ENCODE peak calls at places on chromosome 6, in five cellular contexts. Q, V, I, E and C are unnamed samples.

GRCh38 chr6:7467007-7467897 is 74.2 kb upstream of the DSP start:
- DNase-seq in V (no peak), Q (no peak), I (peak), E (peak), C (no peak)

GRCh38 chr6:16639689-16640480 is 121.4 kb downstream of the ATXN1 start:
- DNase-seq in I (no peak), E (no peak), V (no peak), Q (no peak), C (no peak)

GRCh38 chr6:50899306-50899840 is 80.7 kb downstream of the TFAP2B start:
- DNase-seq in I (no peak), E (no peak), V (no peak), Q (no peak), C (no peak)

GRCh38 chr6:36955136-36955535 is 598 bp downstream of the PI16 start:
- DNase-seq in I (no peak), Q (no peak), E (no peak), V (no peak), C (peak)

GRCh38 chr6:30889921-30890645 is 5.8 kb downstream of the DDR1 start:
- DNase-seq in E (no peak), I (no peak), Q (peak), V (no peak), C (no peak)

GRCh38 chr6:3317741-3318211 is 59.0 kb downstream of the PSMG4 start:
- DNase-seq in Q (no peak), I (no peak), E (no peak), V (no peak), C (no peak)

GRCh38 chr6:157298325-157298724 is 25.0 kb downstream of the TMEM242 start:
- DNase-seq in Q (no peak), I (no peak), E (no peak), V (no peak), C (no peak)

GRCh38 chr6:168678588-168678987 is 237.6 kb downstream of the SMOC2 start:
- DNase-seq in V (no peak), I (no peak), E (no peak), Q (no peak), C (no peak)

GRCh38 chr6:126312013-126312665 is 27.8 kb upstream of the CENPW start:
- DNase-seq in E (peak), Q (no peak), V (no peak), I (no peak), C (no peak)

GRCh38 chr6:41560440-41561192 is 14.4 kb downstream of the FOXP4 start:
- DNase-seq in V (peak), E (no peak), Q (no peak), I (peak), C (no peak)

GRCh38 chr6:15349379-15349778 is 103.5 kb downstream of the JARID2 start:
- DNase-seq in V (no peak), Q (no peak), I (no peak), E (no peak), C (no peak)

GRCh38 chr6:12138377-12138776 is 126.3 kb downstream of the HIVEP1 start:
- DNase-seq in Q (no peak), E (peak), I (no peak), V (no peak), C (no peak)

GRCh38 chr6:45637056-45637455 is 259.3 kb upstream of the SUPT3H start:
- DNase-seq in E (no peak), V (no peak), I (no peak), Q (no peak), C (no peak)

GRCh38 chr6:45640811-45641210 is 263.1 kb upstream of the SUPT3H start:
- DNase-seq in V (peak), Q (no peak), I (no peak), E (no peak), C (no peak)

GRCh38 chr6:45633272-45633908 is 255.7 kb upstream of the SUPT3H start:
- DNase-seq in E (no peak), V (no peak), I (no peak), Q (no peak), C (no peak)

GRCh38 chr6:45640081-45640491 is 262.4 kb upstream of the SUPT3H start:
- DNase-seq in E (no peak), I (no peak), Q (no peak), V (no peak), C (no peak)

DNA sequence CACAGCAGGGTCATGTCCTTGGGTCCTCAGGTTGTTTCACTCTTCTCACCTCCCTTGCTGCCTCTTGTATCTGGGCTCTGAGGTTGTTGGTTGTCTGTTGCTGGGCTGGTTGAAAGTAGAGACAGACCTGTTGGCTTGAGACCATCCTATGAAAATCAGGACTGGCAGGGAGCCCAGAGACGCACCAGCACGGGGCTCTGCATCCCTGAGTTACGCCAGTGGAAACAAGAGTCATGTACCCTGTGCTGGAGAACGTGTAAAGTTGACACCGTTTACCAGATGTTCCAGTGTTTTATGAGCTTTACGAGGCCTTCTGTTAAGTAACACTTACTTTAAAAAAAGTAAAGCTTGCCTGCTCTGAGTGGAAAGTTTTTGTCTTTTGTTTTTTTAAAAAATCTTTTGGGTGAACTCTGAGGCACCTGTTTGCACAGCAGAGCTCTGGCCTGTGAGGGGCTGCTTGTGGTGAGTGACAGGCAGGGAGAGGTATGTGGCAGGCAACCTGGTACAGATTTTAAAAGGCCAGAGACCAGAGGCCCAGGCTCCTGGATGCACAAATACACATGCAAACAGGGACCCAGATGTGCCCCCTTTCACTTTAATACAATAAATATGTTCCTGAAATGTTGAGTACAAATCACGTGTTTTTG is 260.0 kb upstream of the SUPT3H start:
- DNase-seq in I (peak), V (no peak), Q (no peak), E (no peak), C (no peak)
- TF ChIP-seq POLR2AphosphoS5 in I (peak), V (no peak), Q (no peak), E (no peak), C (no peak)

DNA sequence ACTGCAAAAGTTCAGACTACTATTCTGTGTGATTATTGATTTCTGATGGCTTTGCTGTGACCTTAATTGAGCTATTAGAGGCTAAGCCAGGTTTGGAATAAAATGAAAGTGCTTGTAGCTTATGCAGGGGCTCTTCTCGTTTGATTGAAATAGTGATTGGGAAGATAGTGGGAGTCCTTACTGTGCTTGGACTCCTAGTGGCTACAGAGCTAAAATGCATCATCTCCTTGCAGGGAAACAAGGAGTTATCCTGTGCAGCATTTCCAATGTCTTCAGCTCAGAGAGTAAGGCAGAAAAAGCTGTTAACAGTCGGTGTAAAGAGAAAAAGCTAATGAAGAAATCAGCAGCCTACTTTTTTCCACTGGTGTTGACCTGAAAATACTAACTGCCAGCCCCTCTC is 173.5 kb downstream of the SLC35F1 start:
- DNase-seq in E (no peak), V (no peak), Q (no peak), I (no peak), C (no peak)
- H3K4me3 ChIP-seq in E (no peak), V (no peak), Q (no peak), I (no peak), C (no peak)

GRCh38 chr6:24935753-24936152 is at the start of gene RIPOR2:
- DNase-seq in I (peak), V (peak), E (no peak), Q (no peak), C (no peak)

GRCh38 chr6:24933266-24933665 is 2.5 kb downstream of the RIPOR2 start:
- DNase-seq in E (no peak), Q (no peak), V (no peak), I (no peak), C (no peak)

GRCh38 chr6:24933868-24934401 is 1.8 kb downstream of the RIPOR2 start:
- DNase-seq in I (peak), E (peak), V (no peak), Q (no peak), C (no peak)

GRCh38 chr6:24935323-24935722 is 437 bp downstream of the RIPOR2 start:
- DNase-seq in Q (no peak), V (no peak), E (no peak), I (no peak), C (no peak)

DNA sequence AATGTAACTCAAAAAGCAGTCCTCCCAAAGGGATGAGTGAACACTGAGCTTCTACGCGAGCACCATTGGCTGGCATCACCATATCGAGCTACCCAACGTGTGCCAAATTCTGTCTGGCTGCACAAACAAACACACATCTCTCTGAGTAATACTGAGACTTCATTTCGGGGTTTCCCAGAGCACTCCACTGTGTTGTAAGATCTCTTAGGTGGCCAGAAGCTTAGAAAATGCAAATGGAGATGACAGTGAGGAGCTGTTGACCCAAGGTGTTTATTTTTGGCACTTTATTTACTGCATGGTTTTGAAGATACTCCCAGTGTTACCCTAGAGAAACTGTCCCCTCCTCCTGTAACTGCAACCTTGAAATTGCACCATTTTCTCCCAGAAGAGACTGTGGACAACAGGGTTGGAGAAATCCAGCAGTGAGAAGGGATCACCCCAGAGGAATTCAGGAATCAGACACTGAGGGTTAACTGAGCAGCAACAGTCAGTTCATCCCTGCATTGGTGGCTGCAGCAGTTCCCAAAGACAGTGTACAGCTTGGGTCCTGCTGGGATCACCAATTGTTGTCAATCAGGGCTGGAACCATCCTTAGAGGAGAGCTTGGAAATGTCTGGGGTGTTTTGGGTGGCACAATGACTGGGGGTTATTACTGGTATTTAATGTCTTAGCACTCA is 1.0 kb upstream of the RIPOR2 start:
- DNase-seq in V (no peak), Q (no peak), I (no peak), E (no peak), C (no peak)
- TF ChIP-seq POLR2AphosphoS5 in V (no peak), Q (no peak), I (no peak), E (no peak), C (no peak)

GRCh38 chr6:13762648-13763441 is 51.2 kb upstream of the RANBP9 start:
- DNase-seq in I (peak), Q (peak), V (no peak), E (no peak), C (peak)
- H3K4me3 ChIP-seq in I (no peak), Q (no peak), V (no peak), E (no peak), C (no peak)

DNA sequence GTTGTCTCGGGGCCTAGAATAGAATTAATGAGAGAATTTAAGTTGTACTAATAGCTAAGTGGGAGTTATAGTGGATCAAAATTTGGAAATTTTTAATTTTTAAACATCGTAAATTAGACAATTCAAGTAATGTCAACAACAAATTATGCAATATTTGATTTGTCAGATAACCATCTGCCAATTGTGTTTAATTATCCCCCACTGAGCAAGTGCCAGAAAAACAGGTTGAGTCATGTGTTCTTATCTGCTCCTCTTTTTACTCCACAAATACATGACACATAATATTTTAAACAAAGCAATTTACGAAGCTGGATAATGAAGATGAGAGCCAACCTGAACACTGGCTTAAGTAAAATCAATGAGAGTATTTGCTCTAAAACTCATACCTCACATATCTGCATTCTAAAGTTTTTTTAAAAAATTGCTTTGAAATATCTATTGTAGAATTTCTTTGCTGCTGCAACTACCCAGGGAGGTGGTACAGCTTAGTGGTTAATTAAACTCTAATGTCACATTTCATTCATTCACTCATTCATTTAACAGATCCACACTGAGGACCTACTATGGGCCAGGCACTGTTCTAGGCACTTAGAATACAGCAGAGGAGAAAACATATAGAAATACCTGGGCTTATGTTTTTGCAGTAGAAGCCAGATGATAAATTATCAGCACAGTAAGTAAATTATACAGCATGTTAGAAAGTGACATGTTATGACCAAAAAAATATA is 57.1 kb upstream of the MAP7 start:
- DNase-seq in Q (no peak), V (no peak), I (no peak), E (peak), C (no peak)
- TF ChIP-seq POLR2AphosphoS5 in Q (no peak), V (no peak), I (no peak), E (no peak), C (no peak)

GRCh38 chr6:99614430-99615161 is 8.0 kb downstream of the PRDM13 start:
- DNase-seq in E (no peak), I (peak), Q (no peak), V (peak), C (no peak)

GRCh38 chr6:99613705-99614429 is 7.2 kb downstream of the PRDM13 start:
- DNase-seq in V (peak), Q (no peak), I (no peak), E (no peak), C (no peak)

GRCh38 chr6:99611148-99611547 is 4.5 kb downstream of the PRDM13 start:
- DNase-seq in E (no peak), Q (no peak), V (no peak), I (no peak), C (no peak)

GRCh38 chr6:99612551-99613397 is 6.1 kb downstream of the PRDM13 start:
- DNase-seq in E (no peak), Q (no peak), V (peak), I (no peak), C (no peak)

GRCh38 chr6:99613398-99613704 is 6.7 kb downstream of the PRDM13 start:
- DNase-seq in I (peak), Q (no peak), E (no peak), V (no peak), C (no peak)
- H3K4me3 ChIP-seq in I (peak), Q (peak), E (no peak), V (peak), C (peak)

GRCh38 chr6:93419304-93420162 is at the start of gene EPHA7:
- DNase-seq in V (peak), E (no peak), I (peak), Q (peak), C (peak)
- TF ChIP-seq POLR2AphosphoS5 in V (no peak), E (no peak), I (peak), Q (no peak), C (no peak)